ENCODE peak calls at places on chromosomes 6 and 20, in nine cellular contexts. G is uterus, S is esophagus muscularis mucosa, T is thoracic aorta, Q is GM23338, R is H9, P is cardiac muscle cell, J is sigmoid colon, H is neural progenitor cell. W is an unnamed sample.

GRCh38 chr6:44667226-44667625 is 279.7 kb downstream of the CDC5L start:
- DNase-seq in G (no peak), S (no peak), T (no peak), Q (peak), R (peak), P (peak), J (no peak), H (peak), W (peak)

GRCh38 chr6:128491041-128491642 is 29.3 kb downstream of the PTPRK start:
- DNase-seq in G (no peak), S (no peak), T (no peak), Q (peak), R (no peak), P (peak), J (no peak), H (peak), W (no peak)

GRCh38 chr20:63746766-63747315 is 7.3 kb downstream of the SLC2A4RG start:
- DNase-seq in G (peak), S (no peak), T (no peak), Q (no peak), R (no peak), P (no peak), J (no peak), H (no peak), W (no peak)

GRCh38 chr20:35626386-35627001 is 10.9 kb downstream of the SPAG4 start:
- DNase-seq in G (no peak), S (no peak), T (no peak), Q (no peak), R (peak), P (no peak), J (no peak), H (no peak), W (no peak)

GRCh38 chr6:52286798-52287432 is 2.4 kb upstream of the MCM3 start:
- DNase-seq in G (no peak), S (no peak), T (peak), Q (peak), R (peak), P (peak), J (peak), H (peak), W (no peak)

GRCh38 chr6:20092071-20092566 is 120.2 kb downstream of the MBOAT1 start:
- DNase-seq in G (no peak), S (no peak), T (no peak), Q (peak), R (no peak), P (peak), J (no peak), H (peak), W (no peak)

GRCh38 chr20:33667245-33668086 is 723 bp downstream of the ACTL10 start:
- DNase-seq in G (peak), S (no peak), T (no peak), Q (no peak), R (peak), P (peak), J (peak), H (no peak), W (no peak)

GRCh38 chr6:169701218-169701952 is 444 bp downstream of the WDR27 start:
- DNase-seq in G (no peak), S (no peak), T (no peak), Q (peak), R (no peak), P (no peak), J (peak), H (no peak), W (no peak)

GRCh38 chr6:36852481-36853147 is 13.4 kb upstream of the CPNE5 start:
- DNase-seq in G (peak), S (no peak), T (no peak), Q (no peak), R (no peak), P (peak), J (no peak), H (no peak), W (no peak)
- H3K27ac ChIP-seq in G (peak), S (peak), T (peak), Q (no peak), R (no peak), P (peak), J (peak), H (no peak), W (peak)

GRCh38 chr6:32970413-32971244 is 2.2 kb downstream of the BRD2 start:
- DNase-seq in G (peak), S (peak), T (peak), Q (peak), R (peak), P (peak), J (peak), H (peak), W (peak)

GRCh38 chr6:32972353-32973143 is 4.2 kb downstream of the BRD2 start:
- DNase-seq in G (peak), S (no peak), T (no peak), Q (peak), R (no peak), P (no peak), J (peak), H (peak), W (peak)

GRCh38 chr6:32971245-32971580 is 2.8 kb downstream of the BRD2 start:
- DNase-seq in G (no peak), S (no peak), T (no peak), Q (no peak), R (no peak), P (no peak), J (no peak), H (no peak), W (no peak)

GRCh38 chr6:32973144-32973854 is 4.9 kb downstream of the BRD2 start:
- DNase-seq in G (no peak), S (peak), T (no peak), Q (peak), R (no peak), P (no peak), J (peak), H (peak), W (no peak)

GRCh38 chr6:32971581-32972352 is 3.4 kb downstream of the BRD2 start:
- DNase-seq in G (peak), S (peak), T (peak), Q (peak), R (peak), P (peak), J (peak), H (peak), W (peak)
- H3K27ac ChIP-seq in G (peak), S (peak), T (peak), Q (peak), R (peak), P (peak), J (peak), H (peak), W (peak)

GRCh38 chr20:43973231-43973630 is 58.6 kb downstream of the TOX2 start:
- DNase-seq in G (no peak), S (no peak), T (no peak), Q (no peak), R (no peak), P (no peak), J (no peak), H (no peak), W (no peak)

GRCh38 chr20:43974665-43975064 is 60.0 kb downstream of the TOX2 start:
- DNase-seq in G (no peak), S (no peak), T (no peak), Q (no peak), R (no peak), P (no peak), J (no peak), H (no peak), W (no peak)

GRCh38 chr20:43972692-43973091 is 58.0 kb downstream of the TOX2 start:
- DNase-seq in G (no peak), S (no peak), T (no peak), Q (no peak), R (no peak), P (no peak), J (no peak), H (no peak), W (peak)

GRCh38 chr20:43975096-43975768 is 60.6 kb downstream of the TOX2 start:
- DNase-seq in G (no peak), S (no peak), T (no peak), Q (no peak), R (no peak), P (peak), J (no peak), H (no peak), W (no peak)

DNA sequence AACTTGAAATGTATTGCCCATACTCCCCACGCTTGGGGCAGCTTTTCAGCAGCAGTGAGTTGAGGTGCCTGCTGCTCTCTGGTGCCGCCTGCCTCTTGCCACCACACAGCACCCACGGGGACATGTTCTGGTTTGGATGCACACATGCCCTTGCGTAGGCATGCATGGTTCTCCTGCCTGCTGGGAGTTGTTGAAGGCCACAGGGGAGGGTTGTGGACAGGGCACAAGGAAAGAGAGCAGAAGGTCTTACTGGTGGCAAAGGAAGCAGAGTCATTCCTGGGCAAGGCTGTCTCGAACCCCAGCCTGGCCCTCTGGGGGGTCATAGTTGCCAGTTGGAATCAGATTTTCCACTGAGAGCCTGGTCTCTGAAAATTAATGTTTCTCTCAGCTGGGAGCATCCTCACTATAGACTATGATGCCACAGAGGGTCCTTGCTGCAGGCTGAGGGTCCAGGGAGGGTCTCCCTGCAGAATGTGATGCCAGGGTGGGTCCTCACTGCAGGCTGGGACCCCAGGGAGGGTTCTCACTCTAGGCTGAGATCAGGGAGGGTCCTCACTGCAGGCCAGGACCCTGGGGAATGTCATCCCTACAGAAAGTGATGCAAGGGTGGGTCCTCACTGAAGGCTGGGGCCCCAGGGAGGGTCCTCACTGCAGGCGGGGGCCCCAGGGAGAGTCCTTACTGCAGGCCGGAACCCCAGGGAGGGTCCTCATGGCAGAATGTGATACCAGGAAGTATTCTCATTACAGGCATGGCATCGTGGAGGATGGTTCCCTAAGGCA is 59.2 kb downstream of the TOX2 start:
- DNase-seq in G (no peak), S (no peak), T (no peak), Q (no peak), R (no peak), P (no peak), J (no peak), H (no peak), W (no peak)
- H3K27ac ChIP-seq in G (no peak), S (no peak), T (no peak), Q (no peak), R (no peak), P (no peak), J (no peak), H (no peak), W (no peak)

GRCh38 chr6:158707826-158708225 is 58.0 kb downstream of the SYTL3 start:
- DNase-seq in G (no peak), S (no peak), T (no peak), Q (no peak), R (no peak), P (peak), J (peak), H (no peak), W (peak)
- H3K27ac ChIP-seq in G (peak), S (peak), T (peak), Q (no peak), R (no peak), P (peak), J (peak), H (no peak), W (peak)

DNA sequence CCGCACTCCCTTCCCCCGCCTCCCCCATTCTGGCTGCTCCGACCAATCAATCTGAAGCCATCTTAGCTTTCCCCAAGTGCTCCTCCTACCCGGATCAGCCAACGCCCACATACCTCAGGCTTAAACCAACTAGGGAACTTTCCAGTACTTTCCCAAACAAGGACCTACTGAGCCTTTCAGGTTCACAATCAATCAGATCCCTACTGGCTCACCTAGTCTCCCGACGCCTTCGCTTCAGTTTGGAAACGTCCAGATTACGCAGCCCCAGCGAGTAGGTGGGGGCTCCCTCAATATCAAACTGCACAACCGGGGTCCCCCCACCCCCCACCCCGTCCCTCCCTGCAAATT is 432 bp downstream of the HSPA1L start:
- DNase-seq in G (peak), S (peak), T (peak), Q (peak), R (peak), P (peak), J (peak), H (peak), W (peak)
- H3K27ac ChIP-seq in G (peak), S (peak), T (peak), Q (peak), R (no peak), P (peak), J (peak), H (peak), W (peak)

DNA sequence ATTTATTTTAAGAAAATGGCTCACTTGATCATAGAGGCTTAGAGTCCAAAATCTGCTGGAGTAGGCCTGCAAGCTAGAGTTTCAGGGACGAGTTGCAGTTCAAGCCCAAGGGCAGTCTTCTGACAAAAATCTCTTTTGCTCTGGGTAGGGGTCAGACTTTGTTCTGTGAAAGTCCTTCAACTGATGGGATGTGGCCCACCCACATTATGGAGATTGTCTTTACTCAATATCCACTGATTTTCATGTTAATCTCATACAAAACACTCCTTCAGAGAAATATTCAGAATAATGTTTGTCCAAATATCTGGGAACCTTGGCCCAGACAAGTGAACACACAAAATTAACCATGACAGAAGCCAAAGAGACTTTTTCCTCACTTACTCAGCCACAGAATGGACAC is 98.6 kb upstream of the RSPO3 start:
- DNase-seq in G (no peak), S (no peak), T (no peak), Q (no peak), R (no peak), P (no peak), J (no peak), H (no peak), W (no peak)
- H3K27ac ChIP-seq in G (no peak), S (no peak), T (no peak), Q (no peak), R (no peak), P (no peak), J (no peak), H (no peak), W (no peak)

GRCh38 chr6:21826460-21826859 is 232.9 kb downstream of the SOX4 start:
- DNase-seq in G (no peak), S (no peak), T (no peak), Q (no peak), R (no peak), P (no peak), J (no peak), H (no peak), W (no peak)
- H3K27ac ChIP-seq in G (no peak), S (no peak), T (no peak), Q (peak), R (no peak), P (no peak), J (no peak), H (no peak), W (no peak)

DNA sequence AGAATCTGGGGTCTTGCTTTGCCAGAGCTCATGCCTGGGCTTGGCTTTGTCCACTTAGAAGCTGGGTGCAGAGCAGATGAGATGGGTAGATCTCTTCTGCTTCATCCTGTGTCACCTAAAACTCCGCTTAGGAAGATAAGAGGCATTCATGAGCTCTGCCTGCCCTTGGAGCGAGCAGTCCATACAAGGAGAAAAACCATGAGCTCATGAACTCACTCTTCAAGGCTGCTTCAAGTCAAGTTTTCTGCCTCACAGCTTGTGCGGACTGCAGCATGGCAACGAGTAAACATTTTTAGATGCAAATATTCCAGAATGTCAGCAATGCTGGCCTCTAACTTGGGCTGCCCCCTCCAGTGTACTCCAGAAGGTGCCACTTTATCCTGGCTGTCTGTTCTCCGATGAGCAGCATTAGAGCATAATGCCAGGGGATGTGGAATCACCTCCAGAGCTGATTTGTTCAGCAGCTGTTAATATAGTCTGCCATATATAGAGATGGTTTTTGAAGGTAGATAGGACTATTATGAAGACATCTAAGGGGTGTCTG is 10.7 kb upstream of the UQCC2 start:
- DNase-seq in G (no peak), S (no peak), T (no peak), Q (no peak), R (no peak), P (no peak), J (no peak), H (no peak), W (no peak)
- H3K27ac ChIP-seq in G (no peak), S (no peak), T (no peak), Q (no peak), R (no peak), P (no peak), J (peak), H (no peak), W (no peak)

DNA sequence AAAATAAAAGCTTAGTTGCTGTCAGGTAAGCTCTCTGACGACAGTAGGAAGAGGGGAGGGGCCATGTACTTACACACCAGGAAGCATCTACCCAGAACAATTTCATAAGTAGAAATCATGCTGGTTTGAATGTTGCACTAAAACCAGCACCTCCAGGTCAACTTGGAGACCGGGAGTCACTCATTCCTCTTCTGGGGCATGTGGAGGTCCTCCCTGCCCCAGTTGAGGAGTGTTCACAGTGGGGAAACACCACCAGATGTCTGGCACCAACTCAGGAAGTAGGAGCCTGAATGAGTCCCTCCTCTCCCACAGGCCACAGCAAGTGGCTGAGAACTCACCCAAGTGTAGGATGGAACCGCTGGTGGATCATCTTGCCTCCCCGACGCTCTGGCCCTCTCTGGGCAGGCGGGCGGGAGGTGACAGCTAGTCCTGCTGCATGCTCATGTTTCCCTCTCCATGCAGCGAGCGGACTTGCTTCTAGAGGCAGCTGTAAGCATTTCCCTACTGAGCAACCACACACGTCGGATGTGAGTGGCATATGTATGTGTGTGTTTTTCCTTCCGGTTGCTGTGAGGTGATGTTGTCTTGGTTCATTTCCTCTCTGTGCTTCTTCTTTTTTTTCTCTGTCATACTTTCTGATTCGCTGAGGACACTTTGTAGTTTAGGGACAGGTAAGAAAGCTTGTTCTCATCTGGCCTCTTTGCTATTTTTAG is 149.5 kb upstream of the NEDD9 start:
- DNase-seq in G (no peak), S (no peak), T (no peak), Q (no peak), R (no peak), P (no peak), J (no peak), H (no peak), W (no peak)
- H3K27ac ChIP-seq in G (no peak), S (peak), T (no peak), Q (no peak), R (no peak), P (no peak), J (no peak), H (no peak), W (peak)